ENCODE peak calls at places on chromosome 10, in ten cellular contexts. V is HL-60; W is Peyer's patch; Q is CD4-positive, CD25-positive, alpha-beta regulatory T cell; Z is hepatocyte; S is transverse colon; K is CD8-positive, alpha-beta T cell; J is SJSA1; G is fibroblast of villous mesenchyme; U is GM23248. A is an unnamed sample.

GRCh38 chr10:95267261-95267660 is 23.5 kb downstream of the PDLIM1 start:
- DNase-seq in V (no peak), W (no peak), Q (no peak), Z (no peak), S (no peak), K (no peak), J (no peak), G (no peak), U (no peak), A (no peak)

GRCh38 chr10:109934958-109935793 is 11.9 kb upstream of the XPNPEP1 start:
- DNase-seq in V (no peak), W (no peak), Q (no peak), Z (no peak), S (no peak), K (peak), J (no peak), G (peak), U (peak), A (no peak)

GRCh38 chr10:114487815-114488536 is 83.7 kb upstream of the AFAP1L2 start:
- DNase-seq in V (no peak), W (no peak), Q (no peak), Z (no peak), S (no peak), K (no peak), J (peak), G (no peak), U (no peak), A (no peak)

GRCh38 chr10:132264966-132265877 is 42.5 kb downstream of the STK32C start:
- DNase-seq in V (no peak), W (no peak), Q (no peak), Z (peak), S (no peak), K (no peak), J (no peak), G (no peak), U (peak), A (peak)

GRCh38 chr10:3452683-3453388 is 280.3 kb upstream of the PITRM1 start:
- DNase-seq in V (no peak), W (no peak), Q (no peak), Z (peak), S (no peak), K (no peak), J (peak), G (peak), U (peak), A (no peak)

GRCh38 chr10:124740374-124741280 is 3.6 kb downstream of the FAM53B start:
- DNase-seq in V (no peak), W (peak), Q (no peak), Z (peak), S (peak), K (peak), J (no peak), G (peak), U (peak), A (no peak)

GRCh38 chr10:22137542-22137941 is 80.3 kb downstream of the EBLN1 start:
- DNase-seq in V (no peak), W (no peak), Q (no peak), Z (no peak), S (no peak), K (no peak), J (no peak), G (no peak), U (no peak), A (no peak)

GRCh38 chr10:3783721-3784432 is 1.1 kb downstream of the KLF6 start:
- DNase-seq in V (peak), W (peak), Q (peak), Z (peak), S (peak), K (peak), J (no peak), G (peak), U (peak), A (peak)

GRCh38 chr10:7971949-7972348 is 82.5 kb upstream of the GATA3 start:
- DNase-seq in V (no peak), W (no peak), Q (no peak), Z (no peak), S (no peak), K (no peak), J (no peak), G (no peak), U (no peak), A (no peak)

GRCh38 chr10:95664543-95664942 is 8.0 kb upstream of the ALDH18A1 start:
- DNase-seq in V (no peak), W (no peak), Q (no peak), Z (no peak), S (no peak), K (no peak), J (no peak), G (no peak), U (no peak), A (no peak)

GRCh38 chr10:18486444-18486843 is 164.9 kb downstream of the NSUN6 start:
- DNase-seq in V (no peak), W (no peak), Q (no peak), Z (peak), S (no peak), K (no peak), J (no peak), G (no peak), U (no peak), A (no peak)

GRCh38 chr10:93352638-93353383 is 129.3 kb downstream of the MYOF start:
- DNase-seq in V (peak), W (no peak), Q (peak), Z (peak), S (no peak), K (no peak), J (no peak), G (peak), U (peak), A (no peak)

GRCh38 chr10:26931223-26931622 is 70.5 kb upstream of the ABI1 start:
- DNase-seq in V (no peak), W (peak), Q (no peak), Z (peak), S (peak), K (no peak), J (no peak), G (no peak), U (no peak), A (no peak)

GRCh38 chr10:31319602-31320178 is 674 bp downstream of the ZEB1 start:
- DNase-seq in V (no peak), W (no peak), Q (no peak), Z (peak), S (no peak), K (no peak), J (no peak), G (no peak), U (no peak), A (no peak)

GRCh38 chr10:31321396-31321941 is 2.5 kb downstream of the ZEB1 start:
- DNase-seq in V (no peak), W (no peak), Q (peak), Z (no peak), S (peak), K (no peak), J (no peak), G (peak), U (peak), A (no peak)

GRCh38 chr10:31320179-31320597 is 1.2 kb downstream of the ZEB1 start:
- DNase-seq in V (peak), W (peak), Q (peak), Z (peak), S (peak), K (peak), J (peak), G (peak), U (peak), A (no peak)

GRCh38 chr10:31318854-31319601 is at the start of gene ZEB1:
- DNase-seq in V (peak), W (peak), Q (peak), Z (peak), S (peak), K (peak), J (peak), G (peak), U (peak), A (peak)

DNA sequence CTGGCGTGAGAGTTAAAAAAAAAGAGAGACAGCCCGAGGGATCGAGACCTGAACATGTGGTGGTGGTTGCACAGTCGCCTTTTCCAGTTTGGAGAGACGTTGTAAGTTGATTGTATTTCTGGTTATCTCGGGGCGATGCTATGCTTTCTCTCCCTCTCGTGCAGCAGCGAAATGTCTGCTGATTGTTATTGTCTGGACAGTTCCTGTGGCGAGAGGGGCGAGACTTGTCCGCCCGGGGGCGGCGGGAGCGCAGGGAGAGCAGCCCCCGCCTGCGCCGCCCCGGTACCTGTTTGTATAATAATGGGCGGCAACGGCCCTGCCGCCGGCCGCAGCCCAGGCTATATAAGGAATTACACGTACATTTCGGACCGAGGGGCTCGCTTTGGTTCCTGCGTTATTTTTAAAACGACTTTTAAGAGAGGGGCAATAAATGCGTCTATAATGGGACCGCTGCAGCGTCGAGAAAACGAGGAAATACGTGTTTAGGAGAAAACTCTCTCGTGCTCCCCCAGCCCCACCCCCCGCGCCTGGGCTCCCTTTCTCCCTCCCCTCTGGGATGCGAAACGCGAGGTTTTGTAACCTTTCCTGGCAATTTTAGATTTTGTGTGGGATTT is 1.7 kb downstream of the ZEB1 start:
- DNase-seq in V (no peak), W (peak), Q (peak), Z (peak), S (peak), K (peak), J (peak), G (peak), U (peak), A (no peak)
- H3K4me3 ChIP-seq in V (peak), W (peak), Q (peak), Z (peak), S (peak), K (peak), J (peak), G (peak), U (peak), A (peak)

DNA sequence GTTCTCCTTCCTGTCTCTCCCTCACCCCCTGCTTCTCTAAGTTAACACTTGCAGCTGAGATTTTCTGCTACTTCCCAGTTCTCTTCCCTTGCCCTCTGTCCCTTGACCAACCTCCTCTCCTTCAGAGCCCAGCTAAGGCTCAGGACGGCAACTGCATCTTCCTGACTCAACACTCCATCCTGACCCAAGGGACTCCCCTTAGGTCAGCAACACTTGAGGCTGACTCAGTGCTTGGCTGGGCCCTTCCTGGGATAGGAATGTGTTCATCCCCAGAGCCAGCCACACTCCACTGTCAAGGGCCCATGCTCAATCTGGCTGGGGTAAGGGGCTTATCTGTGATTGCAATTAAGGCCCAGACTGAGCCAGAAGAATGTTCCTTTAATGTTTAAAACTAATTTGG is 3.4 kb downstream of the CALHM2 start:
- DNase-seq in V (no peak), W (peak), Q (no peak), Z (no peak), S (peak), K (no peak), J (no peak), G (peak), U (peak), A (no peak)
- H3K4me3 ChIP-seq in V (no peak), W (no peak), Q (peak), Z (no peak), S (no peak), K (no peak), J (no peak), G (no peak), U (peak), A (no peak)

GRCh38 chr10:100007239-100008141 is 2.3 kb downstream of the DNMBP start:
- DNase-seq in V (no peak), W (no peak), Q (no peak), Z (no peak), S (no peak), K (no peak), J (no peak), G (peak), U (peak), A (no peak)
- H3K4me3 ChIP-seq in V (no peak), W (no peak), Q (no peak), Z (peak), S (no peak), K (no peak), J (no peak), G (peak), U (peak), A (no peak)

GRCh38 chr10:107718868-107719267 is 554.4 kb upstream of the SORCS1 start:
- DNase-seq in V (no peak), W (no peak), Q (no peak), Z (no peak), S (no peak), K (no peak), J (no peak), G (no peak), U (no peak), A (no peak)
- H3K4me3 ChIP-seq in V (no peak), W (no peak), Q (no peak), Z (no peak), S (no peak), K (no peak), J (no peak), G (no peak), U (no peak), A (no peak)

DNA sequence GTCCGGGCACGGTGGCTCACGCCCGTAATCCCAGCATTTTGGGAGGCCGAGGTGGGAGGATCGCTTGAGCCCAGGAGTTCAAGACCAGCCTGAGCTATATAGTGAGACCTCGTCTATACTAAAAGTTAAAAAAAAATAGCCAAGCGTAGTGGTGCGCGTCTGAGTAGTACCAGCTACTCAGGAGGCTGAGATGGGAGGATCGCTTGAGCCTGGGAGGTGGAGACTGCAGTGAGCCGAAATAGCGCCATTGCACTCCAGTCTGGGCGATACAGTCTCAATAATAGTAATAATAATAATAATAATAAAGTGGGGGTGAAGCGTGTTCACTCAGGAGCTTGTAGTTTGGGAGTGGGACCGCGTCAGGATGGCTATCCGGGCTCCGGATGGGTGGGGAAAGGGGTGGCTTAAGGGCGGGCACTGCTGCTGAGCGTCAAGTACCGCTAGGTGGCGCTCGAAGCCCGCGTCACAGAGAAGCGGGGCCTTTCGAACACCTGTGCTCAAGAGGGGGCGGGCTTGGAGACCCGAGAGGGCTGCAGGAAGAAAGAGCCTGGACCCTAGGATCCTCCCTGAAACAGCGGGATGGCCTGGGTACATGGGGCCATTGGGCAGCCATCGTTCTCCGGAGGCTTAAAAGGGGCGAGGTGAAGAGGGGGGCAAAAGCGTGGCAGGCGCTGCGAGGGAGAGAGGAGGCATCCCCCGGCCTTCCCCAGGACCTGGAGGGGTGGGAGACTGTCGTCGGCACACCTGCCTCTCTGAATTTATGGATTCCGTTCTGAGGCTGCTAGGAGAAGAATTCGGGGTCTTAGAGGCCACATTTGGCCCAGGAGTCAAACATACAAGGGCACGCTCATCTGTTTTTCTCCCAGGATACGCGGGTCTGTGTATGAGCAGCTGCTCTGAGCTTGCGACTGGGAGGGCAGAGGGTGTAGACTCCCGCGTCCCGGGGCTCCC is 14.5 kb downstream of the LBX1 start:
- DNase-seq in V (peak), W (peak), Q (peak), Z (peak), S (peak), K (peak), J (peak), G (peak), U (peak), A (no peak)
- H3K4me3 ChIP-seq in V (no peak), W (no peak), Q (no peak), Z (no peak), S (no peak), K (no peak), J (no peak), G (no peak), U (peak), A (no peak)

GRCh38 chr10:35307297-35307696 is 29.0 kb upstream of the CCNY start:
- DNase-seq in V (no peak), W (peak), Q (no peak), Z (peak), S (no peak), K (no peak), J (peak), G (no peak), U (peak), A (peak)
- H3K4me3 ChIP-seq in V (no peak), W (no peak), Q (no peak), Z (no peak), S (no peak), K (no peak), J (no peak), G (no peak), U (no peak), A (no peak)

DNA sequence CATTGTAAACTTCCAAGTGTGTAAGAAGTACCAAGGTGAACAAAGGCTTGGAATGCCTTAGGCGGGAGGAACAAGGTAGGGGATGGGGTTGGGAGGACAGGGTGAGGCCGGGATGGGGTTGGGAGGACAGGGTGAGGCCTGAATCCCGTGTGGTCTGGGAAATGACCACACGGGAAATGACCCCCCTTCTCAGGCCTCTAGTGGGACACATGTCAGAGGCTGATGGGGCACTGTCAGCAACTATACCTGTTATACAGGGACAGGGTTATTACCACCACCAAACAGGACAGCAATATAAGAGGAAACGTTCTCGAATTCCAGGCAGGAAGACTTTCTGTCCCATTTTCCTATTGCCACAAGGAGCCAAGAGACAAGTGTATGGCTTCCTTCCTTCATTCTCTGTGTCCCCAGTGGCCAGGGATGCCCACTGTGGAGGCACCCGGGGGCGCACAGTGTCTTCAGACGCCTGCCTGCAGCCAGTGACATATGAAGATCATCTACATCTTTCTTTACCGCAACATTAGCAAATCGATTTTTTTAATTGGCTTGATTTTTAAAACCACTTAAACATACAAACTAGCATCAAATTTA is 1.3 kb downstream of the MKI67 start:
- DNase-seq in V (no peak), W (no peak), Q (no peak), Z (no peak), S (peak), K (no peak), J (no peak), G (no peak), U (no peak), A (no peak)
- H3K4me3 ChIP-seq in V (peak), W (no peak), Q (peak), Z (peak), S (peak), K (peak), J (peak), G (peak), U (peak), A (peak)

GRCh38 chr10:42755028-42755451 is 27.6 kb upstream of the BMS1 start:
- DNase-seq in V (no peak), W (no peak), Q (peak), Z (peak), S (no peak), K (no peak), J (no peak), G (no peak), U (no peak), A (no peak)
- H3K4me3 ChIP-seq in V (no peak), W (peak), Q (no peak), Z (peak), S (peak), K (peak), J (no peak), G (peak), U (peak), A (no peak)

GRCh38 chr10:36147529-36147928 is 505.4 kb upstream of the FZD8 start:
- DNase-seq in V (no peak), W (no peak), Q (no peak), Z (no peak), S (no peak), K (no peak), J (no peak), G (no peak), U (no peak), A (no peak)

DNA sequence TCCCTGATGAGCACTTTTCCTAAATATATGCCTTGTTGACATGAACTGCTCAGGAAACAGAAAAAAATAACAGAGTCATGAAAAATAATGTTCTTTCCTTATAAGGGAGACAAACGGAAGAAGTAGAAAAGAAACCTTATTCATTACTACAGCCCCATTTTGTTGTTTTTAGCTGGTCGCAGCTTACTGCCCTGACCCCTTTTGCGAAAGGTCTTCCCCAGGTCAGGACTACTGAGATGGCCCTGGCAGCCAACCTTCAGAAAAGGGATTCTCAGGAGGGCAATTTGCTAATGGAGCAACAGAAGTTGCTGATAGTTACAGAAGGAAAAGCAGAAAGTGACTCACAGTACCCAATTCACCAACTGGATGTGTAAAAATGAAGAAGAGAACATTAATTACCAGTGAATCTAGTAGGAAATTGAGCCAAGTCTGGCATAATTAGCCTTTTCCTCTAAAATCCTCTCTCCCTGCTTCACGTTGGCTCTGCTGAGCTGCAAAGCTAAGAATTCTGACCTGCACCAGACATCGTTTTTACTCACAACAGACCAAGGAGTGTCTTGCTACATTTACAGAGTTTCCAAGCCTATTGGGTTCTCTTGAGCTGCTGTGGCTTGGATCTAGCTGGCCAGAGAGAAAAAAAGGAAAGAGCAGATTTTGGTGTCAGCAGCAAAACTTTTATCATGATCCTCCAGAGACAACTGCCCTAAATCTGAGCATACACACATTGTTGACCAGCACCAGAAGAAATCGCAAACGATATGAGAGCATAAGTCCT is 499.9 kb upstream of the FZD8 start:
- DNase-seq in V (no peak), W (no peak), Q (no peak), Z (no peak), S (no peak), K (no peak), J (no peak), G (no peak), U (no peak), A (no peak)
- H3K4me3 ChIP-seq in V (no peak), W (no peak), Q (no peak), Z (no peak), S (no peak), K (no peak), J (no peak), G (no peak), U (no peak), A (no peak)

A was measured in LNCaP clone FGC.